ENCODE peak calls at places on chromosome 17, in seven cellular contexts. N, H, A, X, G, V and P are unnamed samples.

GRCh38 chr17:82241926-82242697 is 13.3 kb downstream of the SLC16A3 start:
- DNase-seq in X (peak; percentile 62), N (no peak), V (no peak), A (no peak), G (no peak), H (no peak), P (no peak)

GRCh38 chr17:2034806-2035548 is 5.0 kb downstream of the DPH1 start:
- DNase-seq in X (no peak), A (no peak), N (no peak), V (no peak), H (no peak), G (no peak), P (peak; percentile 78)

GRCh38 chr17:65074778-65075250 is 18.3 kb upstream of the GNA13 start:
- DNase-seq in N (no peak), V (no peak), H (no peak), G (peak; percentile 68), A (no peak), X (peak; percentile 74), P (no peak)

GRCh38 chr17:66401364-66401763 is 99.0 kb downstream of the PRKCA start:
- DNase-seq in X (no peak), V (no peak), A (no peak), N (no peak), H (no peak), G (no peak), P (no peak)

GRCh38 chr17:40312893-40313659 is 4.1 kb downstream of the RARA start:
- DNase-seq in N (no peak), V (no peak), H (no peak), G (no peak), X (no peak), A (no peak), P (no peak)

GRCh38 chr17:80999224-81000088 is 7.8 kb downstream of the CHMP6 start:
- DNase-seq in V (no peak), H (no peak), X (no peak), A (no peak), G (no peak), N (no peak), P (no peak)

GRCh38 chr17:79609616-79610150 is 1.2 kb downstream of the RBFOX3 start:
- DNase-seq in A (no peak), G (no peak), N (no peak), X (no peak), H (no peak), V (no peak), P (no peak)

GRCh38 chr17:73291260-73291801 is 20.5 kb downstream of the CDC42EP4 start:
- DNase-seq in A (peak; percentile 83), N (no peak), H (peak; percentile 73), G (peak; percentile 85), V (peak; percentile 80), X (peak; percentile 57), P (no peak)

GRCh38 chr17:42692489-42692888 is 10.2 kb downstream of the CNTNAP1 start:
- DNase-seq in X (no peak), G (no peak), H (no peak), N (no peak), A (no peak), V (no peak), P (no peak)

GRCh38 chr17:57632294-57632693 is 112.8 kb downstream of the CCDC182 start:
- DNase-seq in A (no peak), V (no peak), H (no peak), G (peak; percentile 48), X (no peak), N (no peak), P (no peak)

GRCh38 chr17:15349119-15349518 is 7.7 kb upstream of the TEKT3 start:
- DNase-seq in V (no peak), X (no peak), G (no peak), N (no peak), A (no peak), H (no peak), P (no peak)

GRCh38 chr17:11996722-11997146 is 541 bp downstream of the ZNF18 start:
- DNase-seq in N (no peak), G (no peak), V (no peak), H (peak; percentile 44), X (no peak), A (no peak), P (no peak)

GRCh38 chr17:53032861-53033271 is 789.9 kb upstream of the KIF2B start:
- DNase-seq in N (no peak), H (no peak), G (no peak), X (no peak), V (no peak), A (no peak), P (no peak)

GRCh38 chr17:6473128-6473767 is 29.0 kb downstream of the PIMREG start:
- DNase-seq in N (peak; percentile 71), G (peak; percentile 86), A (no peak), H (peak; percentile 84), V (peak; percentile 83), X (peak; percentile 68), P (no peak)

GRCh38 chr17:48552453-48553189 is 7.7 kb upstream of the HOXB2 start:
- DNase-seq in G (no peak), X (no peak), A (no peak), V (no peak), N (no peak), H (no peak), P (no peak)

GRCh38 chr17:77892469-77893143 is 65.9 kb upstream of the TNRC6C start:
- DNase-seq in H (no peak), A (no peak), G (peak; percentile 58), N (no peak), X (peak; percentile 7), V (no peak), P (no peak)
- TF ChIP-seq CTCF in H (no peak), A (peak; percentile 28), G (peak; percentile 34), N (no peak), X (no peak), V (no peak), P (peak; percentile 20)

GRCh38 chr17:58758890-58759289 is 3.2 kb downstream of the PPM1E start:
- DNase-seq in V (no peak), X (no peak), N (no peak), H (no peak), G (no peak), A (no peak), P (no peak)

GRCh38 chr17:58763263-58763662 is 7.6 kb downstream of the PPM1E start:
- DNase-seq in X (no peak), V (no peak), A (no peak), N (no peak), G (no peak), H (no peak), P (no peak)

GRCh38 chr17:58759522-58759921 is 3.9 kb downstream of the PPM1E start:
- DNase-seq in N (no peak), V (no peak), X (no peak), G (no peak), H (no peak), A (no peak), P (no peak)

GRCh38 chr17:58757162-58757613 is 1.5 kb downstream of the PPM1E start:
- DNase-seq in N (no peak), V (no peak), X (no peak), H (no peak), A (no peak), G (no peak), P (no peak)

GRCh38 chr17:58760248-58760647 is 4.6 kb downstream of the PPM1E start:
- DNase-seq in H (no peak), N (no peak), A (no peak), V (no peak), X (no peak), G (no peak), P (no peak)
- H3K4me3 ChIP-seq in H (no peak overlapping the region), N (no peak overlapping the region), A (no peak overlapping the region), V (no peak overlapping the region), X (no peak overlapping the region), G (no peak overlapping the region), P (no peak overlapping the region)

GRCh38 chr17:61425682-61426481 is 26.2 kb downstream of the TBX2 start:
- DNase-seq in H (no peak), X (no peak), N (no peak), V (no peak), A (no peak), G (no peak), P (no peak)
- TF ChIP-seq CTCF in H (no peak), X (no peak), N (no peak), V (no peak), A (peak; percentile 36), G (no peak), P (peak; percentile 24)

GRCh38 chr17:17810374-17811248 is 26.2 kb downstream of the SREBF1 start:
- DNase-seq in N (no peak), V (no peak), X (peak; percentile 45), A (no peak), H (no peak), G (peak; percentile 67), P (no peak)
- H3K4me3 ChIP-seq in N (peak overlapping the region; percentile 29), V (no peak overlapping the region), X (peak overlapping the region; percentile 45), A (no peak overlapping the region), H (peak overlapping the region; percentile 29), G (no peak overlapping the region), P (no peak overlapping the region)

DNA sequence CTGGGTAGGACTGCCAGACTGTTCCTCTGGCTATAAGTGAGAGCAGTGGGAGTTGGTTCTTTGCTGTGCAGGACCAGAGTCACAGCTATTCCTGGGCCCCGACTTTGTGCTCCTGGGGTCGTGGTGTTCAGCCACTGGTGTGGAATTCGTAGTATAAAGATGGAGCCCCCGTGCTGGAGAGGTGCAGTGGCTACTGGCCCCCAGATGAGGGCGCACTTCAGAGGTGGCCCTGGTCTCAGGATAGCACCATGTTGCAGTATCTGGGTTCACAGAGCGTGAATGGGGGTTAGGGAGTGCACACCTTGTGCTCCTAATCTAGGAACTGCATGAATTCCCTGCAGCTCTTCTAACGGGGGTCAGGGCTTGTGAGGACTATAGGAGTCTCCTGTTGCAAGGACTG is 21.1 kb downstream of the TANC2 start:
- DNase-seq in A (no peak), V (no peak), H (no peak), N (no peak), X (no peak), G (no peak), P (no peak)
- TF ChIP-seq CTCF in A (peak; percentile 26), V (no peak), H (no peak), N (no peak), X (no peak), G (no peak), P (peak; percentile 14)